ENCODE peak calls at places on chromosomes 12 and 14, in five cellular contexts. L is A549; T is uterus; H is osteoblast; C is CD8-positive, alpha-beta T cell. V is an unnamed sample.

GRCh38 chr12:124456652-124457152 is 110.7 kb downstream of the NCOR2 start:
- DNase-seq in L (no peak), T (no peak), H (no peak), C (peak), V (no peak)

GRCh38 chr14:77674931-77675330 is 32.9 kb downstream of the ALKBH1 start:
- DNase-seq in L (no peak), T (no peak), H (no peak), C (no peak), V (no peak)

GRCh38 chr14:61625171-61625570 is 70.1 kb upstream of the HIF1A start:
- DNase-seq in L (peak), T (no peak), H (no peak), C (no peak), V (no peak)

GRCh38 chr14:66944872-66945271 is 244.4 kb upstream of the GARIN2 start:
- DNase-seq in L (peak), T (no peak), H (no peak), C (no peak), V (no peak)

GRCh38 chr12:52884526-52885293 is 20.2 kb downstream of the KRT8 start:
- DNase-seq in L (peak), T (peak), H (peak), C (peak), V (peak)

GRCh38 chr14:92981726-92982125 is 58.8 kb downstream of the CHGA start:
- DNase-seq in L (no peak), T (no peak), H (peak), C (no peak), V (no peak)

GRCh38 chr12:78938341-78939084 is 73.9 kb downstream of the SYT1 start:
- DNase-seq in L (no peak), T (no peak), H (no peak), C (no peak), V (peak)

GRCh38 chr12:45518516-45519235 is 210.8 kb upstream of the ARID2 start:
- DNase-seq in L (no peak), T (no peak), H (peak), C (peak), V (no peak)

GRCh38 chr12:49368240-49368600 is 958 bp downstream of the SPATS2 start:
- DNase-seq in L (no peak), T (no peak), H (no peak), C (no peak), V (no peak)

GRCh38 chr14:105069887-105070759 is 4.9 kb upstream of the GPR132 start:
- DNase-seq in L (no peak), T (no peak), H (peak), C (peak), V (no peak)

GRCh38 chr14:34220311-34220710 is 241.7 kb downstream of the SPTSSA start:
- DNase-seq in L (no peak), T (no peak), H (no peak), C (no peak), V (no peak)

GRCh38 chr12:96578526-96579125 is 89.2 kb downstream of the CFAP54 start:
- DNase-seq in L (peak), T (no peak), H (peak), C (no peak), V (no peak)

GRCh38 chr12:54749191-54749818 is 101.1 kb upstream of the DCD start:
- DNase-seq in L (peak), T (no peak), H (peak), C (peak), V (peak)

GRCh38 chr14:51535443-51536044 is 116.2 kb upstream of the FRMD6 start:
- DNase-seq in L (no peak), T (no peak), H (no peak), C (no peak), V (no peak)

GRCh38 chr12:3603576-3603975 is 112.6 kb downstream of the PRMT8 start:
- DNase-seq in L (no peak), T (no peak), H (peak), C (no peak), V (no peak)

GRCh38 chr12:26719852-26720251 is 113.1 kb downstream of the ITPR2 start:
- DNase-seq in L (no peak), T (no peak), H (no peak), C (no peak), V (no peak)

GRCh38 chr12:32163596-32163995 is 56.9 kb downstream of the BICD1 start:
- DNase-seq in L (no peak), T (no peak), H (peak), C (no peak), V (no peak)

GRCh38 chr14:29465095-29465494 is 462.6 kb downstream of the PRKD1 start:
- DNase-seq in L (no peak), T (no peak), H (no peak), C (no peak), V (no peak)

GRCh38 chr12:124927325-124928094 is 13.1 kb upstream of the UBC start:
- DNase-seq in L (peak), T (peak), H (peak), C (peak), V (peak)

GRCh38 chr14:75981826-75982723 is at the start of gene TGFB3:
- DNase-seq in L (peak), T (peak), H (peak), C (peak), V (peak)

GRCh38 chr14:59355101-59355500 is 110.1 kb downstream of the GPR135 start:
- DNase-seq in L (no peak), T (no peak), H (no peak), C (no peak), V (no peak)

GRCh38 chr12:115771065-115771464 is 506.4 kb downstream of the MED13L start:
- DNase-seq in L (peak), T (no peak), H (no peak), C (no peak), V (peak)

GRCh38 chr12:57816855-57817151 is 1.7 kb downstream of the AVIL start:
- DNase-seq in L (no peak), T (peak), H (no peak), C (no peak), V (peak)

GRCh38 chr12:110270125-110270962 is 10.7 kb upstream of the ATP2A2 start:
- DNase-seq in L (peak), T (peak), H (no peak), C (no peak), V (peak)

GRCh38 chr12:122437656-122438121 is 15.2 kb upstream of the CLIP1 start:
- DNase-seq in L (no peak), T (peak), H (peak), C (no peak), V (no peak)

GRCh38 chr12:62250671-62251608 is 9.3 kb upstream of the USP15 start:
- DNase-seq in L (no peak), T (no peak), H (no peak), C (no peak), V (no peak)

GRCh38 chr12:6769681-6770080 is 2.6 kb upstream of the LAG3 start:
- DNase-seq in L (no peak), T (no peak), H (peak), C (no peak), V (no peak)

GRCh38 chr12:75208851-75209781 is 523 bp downstream of the KCNC2 start:
- DNase-seq in L (peak), T (no peak), H (peak), C (no peak), V (peak)

GRCh38 chr14:72617391-72618011 is 276.4 kb downstream of the DPF3 start:
- DNase-seq in L (no peak), T (no peak), H (peak), C (no peak), V (no peak)

GRCh38 chr12:60185060-60185459 is 589.2 kb downstream of the SLC16A7 start:
- DNase-seq in L (no peak), T (no peak), H (no peak), C (no peak), V (no peak)

DNA sequence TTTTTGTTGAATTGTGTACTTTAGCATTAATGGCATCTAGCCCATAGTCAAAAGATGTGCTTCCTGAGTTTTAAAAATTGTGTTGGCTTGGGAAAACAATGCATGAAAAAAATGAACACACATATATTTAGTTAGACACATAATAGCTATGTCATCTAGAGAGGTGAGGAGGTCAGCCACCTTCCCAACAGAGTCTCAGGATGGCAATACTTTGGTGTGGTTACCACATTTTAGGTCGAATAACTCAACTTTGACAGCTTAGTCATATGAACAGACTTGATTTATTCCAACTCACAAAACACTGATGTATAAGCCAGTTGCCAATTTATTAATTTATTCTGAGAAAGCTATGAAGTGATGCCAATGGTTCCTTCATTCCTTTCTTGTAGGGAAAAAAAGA is 114.0 kb downstream of the ETNK1 start:
- DNase-seq in L (no peak), T (no peak), H (no peak), C (no peak), V (no peak)
- H3K27ac ChIP-seq in L (no peak), T (no peak), H (no peak), C (no peak), V (no peak)

GRCh38 chr14:57865066-57865449 is 834 bp downstream of the SLC35F4 start:
- DNase-seq in L (no peak), T (no peak), H (peak), C (no peak), V (no peak)

GRCh38 chr14:57869530-57870088 is 3.7 kb upstream of the SLC35F4 start:
- DNase-seq in L (no peak), T (no peak), H (no peak), C (no peak), V (no peak)

GRCh38 chr14:57863471-57863870 is 2.4 kb downstream of the SLC35F4 start:
- DNase-seq in L (no peak), T (no peak), H (peak), C (no peak), V (no peak)

GRCh38 chr14:57866199-57866755 is 385 bp upstream of the SLC35F4 start:
- DNase-seq in L (no peak), T (no peak), H (no peak), C (no peak), V (peak)

DNA sequence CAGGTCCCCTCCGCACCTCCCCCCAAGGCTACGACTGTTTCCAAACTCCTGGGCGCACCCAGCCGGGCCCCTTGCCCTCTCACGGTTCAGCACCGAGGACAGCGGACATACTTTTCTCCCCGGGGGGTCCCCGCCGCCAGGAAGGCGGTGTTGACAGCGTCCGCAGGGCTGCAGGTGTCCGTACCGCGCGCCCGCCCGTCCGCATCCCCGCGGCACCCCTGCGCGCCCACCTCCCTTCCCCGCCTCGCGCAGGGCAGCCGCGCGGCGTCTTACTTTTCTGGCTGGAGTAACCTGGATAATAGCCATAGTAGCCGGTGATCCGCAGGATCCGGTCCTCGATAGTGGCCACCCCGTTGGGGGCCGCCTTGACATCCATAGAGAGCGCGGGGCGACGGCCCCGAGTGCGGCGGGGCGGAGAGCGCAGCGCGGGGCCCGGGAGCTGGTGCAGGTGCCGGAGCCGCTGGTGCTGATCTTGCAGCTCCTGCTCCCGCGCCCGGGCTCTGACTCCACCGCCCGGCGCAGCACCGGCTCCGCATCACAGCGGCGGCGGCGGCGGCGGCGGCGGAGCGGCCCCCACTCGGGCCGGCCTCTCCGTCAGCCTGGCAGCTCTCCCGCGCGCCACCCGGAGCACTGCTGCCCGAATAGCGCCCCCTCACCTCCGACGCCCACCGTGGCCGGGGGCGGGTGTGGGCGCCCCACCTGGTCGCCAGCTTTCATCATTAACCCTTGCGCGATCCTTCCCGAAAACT is at the start of gene SLC35F4:
- DNase-seq in L (no peak), T (no peak), H (peak), C (no peak), V (peak)
- H3K4me3 ChIP-seq in L (peak), T (no peak), H (no peak), C (no peak), V (peak)

GRCh38 chr14:22333408-22334274 is 255.4 kb downstream of the DAD1 start:
- DNase-seq in L (peak), T (no peak), H (peak), C (no peak), V (no peak)
- H3K27ac ChIP-seq in L (peak), T (no peak), H (no peak), C (no peak), V (no peak)

GRCh38 chr12:117778656-117779055 is 190.1 kb downstream of the KSR2 start:
- DNase-seq in L (no peak), T (no peak), H (no peak), C (no peak), V (no peak)
- H3K4me3 ChIP-seq in L (no peak), T (no peak), H (no peak), C (no peak), V (no peak)

V was measured in WERI-Rb-1.